ENCODE peak calls at places on chromosomes 6 and 20, in five cellular contexts. T, Y, J, U and W are unnamed samples.

GRCh38 chr6:156279306-156279969 is 497.7 kb upstream of the ARID1B start:
- DNase-seq in J (no peak), U (no peak), Y (no peak), T (no peak), W (no peak)

GRCh38 chr20:49372095-49372734 is 94.4 kb upstream of the ZNFX1 start:
- DNase-seq in Y (no peak), J (no peak), T (no peak), U (no peak), W (no peak)

GRCh38 chr6:139349464-139350020 is 24.9 kb downstream of the CITED2 start:
- DNase-seq in J (no peak), U (no peak), T (no peak), Y (no peak), W (no peak)

GRCh38 chr6:4017847-4018193 is 61.1 kb downstream of the FAM217A start:
- DNase-seq in U (no peak), J (no peak), Y (peak; percentile 48), T (no peak), W (peak; percentile 63)

GRCh38 chr6:143337201-143337949 is 113.1 kb downstream of the ADAT2 start:
- DNase-seq in J (peak; percentile 16), U (peak; percentile 24), Y (no peak), T (no peak), W (peak; percentile 16)

GRCh38 chr6:163876391-163876790 is 461.9 kb downstream of the QKI start:
- DNase-seq in Y (no peak), T (no peak), U (no peak), J (no peak), W (no peak)

GRCh38 chr20:37419307-37419706 is 73.4 kb downstream of the SRC start:
- DNase-seq in T (no peak), U (no peak), J (no peak), Y (no peak), W (no peak)

GRCh38 chr6:68777956-68778355 is 142.9 kb downstream of the ADGRB3 start:
- DNase-seq in J (no peak), U (peak; percentile 17), Y (peak; percentile 69), T (no peak), W (peak; percentile 46)

GRCh38 chr6:63521475-63522210 is 50.6 kb upstream of the LOC128125822 start:
- DNase-seq in J (no peak), U (no peak), T (no peak), Y (no peak), W (no peak)

GRCh38 chr6:100880149-100880900 is 804 bp downstream of the ASCC3 start:
- DNase-seq in Y (peak; percentile 23), T (no peak), U (no peak), J (no peak), W (peak; percentile 34)

GRCh38 chr6:81636930-81637568 is 115.4 kb downstream of the TENT5A start:
- DNase-seq in J (no peak), Y (peak; percentile 12), U (no peak), T (no peak), W (no peak)

GRCh38 chr6:118284736-118285360 is 263.2 kb upstream of the PLN start:
- DNase-seq in U (no peak), J (no peak), T (no peak), Y (peak; percentile 61), W (peak; percentile 66)

GRCh38 chr6:125120054-125120590 is 33.5 kb upstream of the TPD52L1 start:
- DNase-seq in U (no peak), Y (no peak), T (no peak), J (no peak), W (no peak)

GRCh38 chr20:45346291-45346718 is 1.9 kb downstream of the SDC4 start:
- DNase-seq in U (no peak), T (no peak), Y (no peak), J (no peak), W (no peak)

GRCh38 chr20:39773380-39774000 is 811.3 kb downstream of the DHX35 start:
- DNase-seq in Y (peak; percentile 25), J (no peak), T (no peak), U (no peak), W (peak; percentile 14)

GRCh38 chr6:42294759-42295158 is 77.1 kb upstream of the MRPS10 start:
- DNase-seq in U (no peak), Y (peak; percentile 45), T (peak; percentile 62), J (no peak), W (peak; percentile 46)

GRCh38 chr20:16397053-16397452 is 176.2 kb downstream of the KIF16B start:
- DNase-seq in T (no peak), J (peak; percentile 82), Y (peak; percentile 26), U (peak; percentile 73), W (no peak)

GRCh38 chr6:16667509-16667908 is 93.8 kb downstream of the ATXN1 start:
- DNase-seq in Y (no peak), U (no peak), J (no peak), T (no peak), W (no peak)

GRCh38 chr20:24365685-24366084 is 103.7 kb upstream of the SYNDIG1 start:
- DNase-seq in Y (no peak), T (no peak), J (no peak), U (no peak), W (no peak)

GRCh38 chr20:64077094-64077493 is 2.2 kb downstream of the RGS19 start:
- DNase-seq in T (no peak), U (no peak), Y (no peak), J (no peak), W (no peak)

GRCh38 chr6:25504661-25505060 is 147.4 kb upstream of the SCGN start:
- DNase-seq in Y (no peak), J (no peak), U (no peak), T (no peak), W (no peak)

GRCh38 chr20:44247676-44248419 is 740 bp downstream of the GDAP1L1 start:
- DNase-seq in T (no peak), Y (peak; percentile 21), J (peak; percentile 56), U (peak; percentile 37), W (peak; percentile 32)

GRCh38 chr6:118781897-118782296 is 112.1 kb upstream of the ASF1A start:
- DNase-seq in Y (no peak), T (no peak), U (no peak), J (no peak), W (no peak)

GRCh38 chr6:43943781-43944250 is 173.8 kb downstream of the VEGFA start:
- DNase-seq in J (no peak), T (no peak), U (no peak), Y (no peak), W (no peak)

GRCh38 chr6:113172531-113172966 is 684.6 kb upstream of the MARCKS start:
- DNase-seq in Y (peak; percentile 24), T (no peak), J (no peak), U (peak; percentile 43), W (no peak)

GRCh38 chr6:108133594-108134179 is 32.1 kb upstream of the NR2E1 start:
- DNase-seq in Y (peak; percentile 56), T (peak; percentile 70), J (peak; percentile 58), U (peak; percentile 57), W (peak; percentile 86)

GRCh38 chr20:16124911-16125776 is 448.1 kb downstream of the KIF16B start:
- DNase-seq in T (no peak), U (no peak), J (no peak), Y (no peak), W (no peak)

GRCh38 chr6:2866183-2866846 is 24.7 kb upstream of the SERPINB1 start:
- DNase-seq in Y (no peak), T (no peak), J (no peak), U (no peak), W (no peak)

DNA sequence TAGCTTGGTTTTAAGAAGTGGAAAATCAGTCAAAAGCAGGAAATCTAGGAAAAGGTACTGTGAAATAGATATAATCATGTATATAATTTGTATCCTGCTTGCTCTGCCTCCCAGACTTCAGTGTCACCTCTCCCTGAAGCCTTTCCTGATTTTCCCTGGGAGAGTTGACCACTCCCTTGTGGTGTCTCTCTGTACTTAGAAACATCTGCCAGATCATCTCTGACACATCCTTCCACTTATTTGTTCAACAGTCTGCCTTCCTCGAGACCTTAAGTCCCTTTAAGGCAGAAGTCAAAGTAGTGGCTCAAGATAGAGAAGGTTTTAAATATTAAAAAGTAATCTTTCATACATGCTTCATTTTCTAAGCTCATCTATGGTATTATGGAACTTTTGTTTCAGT is 236.5 kb downstream of the CDKAL1 start:
- DNase-seq in Y (peak; percentile 25), J (no peak), U (no peak), T (no peak), W (no peak)
- H3K4me3 ChIP-seq in Y (no peak overlapping the region), J (no peak overlapping the region), U (no peak overlapping the region), T (no peak overlapping the region), W (no peak overlapping the region)

DNA sequence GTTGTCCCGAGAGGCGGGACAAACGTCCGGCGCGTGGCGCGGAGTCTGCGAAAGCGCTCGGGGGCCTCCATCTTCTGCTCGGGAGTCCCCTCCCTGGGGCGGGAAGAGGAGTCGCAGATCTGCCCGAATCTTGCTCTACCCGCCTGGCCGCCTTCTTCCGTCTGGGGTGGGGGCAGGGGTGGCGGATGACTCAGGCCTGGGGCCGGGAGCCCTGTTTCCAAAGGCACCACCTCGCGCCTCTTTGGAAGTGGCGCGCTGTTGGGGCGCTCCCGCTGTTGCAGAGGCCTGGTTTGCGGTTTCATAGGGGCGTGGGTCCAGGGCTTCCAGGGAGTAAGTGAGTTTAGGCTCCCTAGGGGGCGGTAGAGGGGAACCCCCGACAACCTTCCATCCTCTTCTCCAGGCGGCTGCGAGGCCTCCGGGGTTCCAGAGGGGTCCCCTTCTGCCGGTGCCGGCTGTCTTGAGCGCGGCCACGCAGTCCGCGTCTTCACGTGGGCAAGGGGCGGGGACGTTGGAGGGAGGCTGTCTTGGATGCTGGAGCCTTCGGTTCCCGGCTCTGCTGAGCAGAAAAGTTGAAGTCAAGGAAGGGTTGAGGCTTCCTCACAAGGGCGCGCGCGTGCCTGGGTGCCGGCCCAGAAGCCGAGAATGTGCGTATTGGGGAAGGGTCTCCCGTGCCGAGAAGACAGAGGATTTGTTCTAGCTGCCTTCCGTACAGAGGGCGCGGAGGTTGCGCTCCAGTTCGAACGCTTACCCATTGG is 2.6 kb upstream of the TFAP2C start:
- DNase-seq in J (no peak), T (no peak), Y (no peak), U (no peak), W (peak; percentile 42)
- TF ChIP-seq CTCF in J (no peak), T (no peak), Y (peak; percentile 30), U (peak; percentile 27), W (peak; percentile 45)

GRCh38 chr6:37557645-37558114 is 58.0 kb upstream of the CCDC167 start:
- DNase-seq in J (no peak), U (no peak), T (no peak), Y (no peak), W (no peak)
- H3K4me3 ChIP-seq in J (no peak overlapping the region), U (no peak overlapping the region), T (no peak overlapping the region), Y (no peak overlapping the region), W (no peak overlapping the region)

GRCh38 chr6:528989-529388 is 127.9 kb downstream of the HUS1B start:
- DNase-seq in U (no peak), Y (no peak), J (no peak), T (no peak), W (no peak)

GRCh38 chr6:530425-530824 is 126.5 kb downstream of the HUS1B start:
- DNase-seq in Y (no peak), J (no peak), U (no peak), T (no peak), W (no peak)

GRCh38 chr6:520820-521219 is 129.3 kb downstream of the IRF4 start:
- DNase-seq in Y (no peak), T (no peak), U (no peak), J (no peak), W (no peak)

GRCh38 chr6:527989-528673 is 128.8 kb downstream of the HUS1B start:
- DNase-seq in Y (no peak), J (no peak), T (no peak), U (no peak), W (no peak)

DNA sequence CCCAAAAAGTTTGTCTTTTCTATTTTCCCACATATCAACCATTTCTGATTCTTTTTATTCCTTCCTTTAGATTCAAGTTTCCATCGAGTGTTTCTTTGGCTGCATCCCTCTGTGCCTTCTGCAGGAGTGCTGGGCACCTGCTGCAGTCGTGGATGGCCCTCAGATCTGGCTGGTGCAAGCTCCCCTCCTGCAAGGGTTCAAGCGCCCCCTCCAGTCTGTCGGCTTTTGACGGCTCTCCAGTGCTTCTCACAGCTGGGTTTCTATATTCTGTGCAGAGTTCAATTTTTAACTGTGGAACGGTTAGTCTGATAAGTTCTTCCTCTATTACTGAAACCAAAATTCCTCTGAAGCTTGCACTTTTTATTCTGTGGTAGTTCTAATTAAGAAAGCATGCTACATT is 132.1 kb downstream of the HUS1B start:
- DNase-seq in J (no peak), U (no peak), Y (no peak), T (no peak), W (peak; percentile 20)
- TF ChIP-seq CTCF in J (no peak), U (no peak), Y (no peak), T (no peak), W (peak; percentile 24)